ENCODE peak calls at places on chromosomes 7 and 10, in four cellular contexts. H is transverse colon, A is K562, W is upper lobe of left lung. T is an unnamed sample. For H3K4me1, the result is how much of the 10 kb centered on the place peaks cover.

GRCh38 chr10:71996598-71997371 is 32.6 kb downstream of the CHST3 start:
- DNase-seq in H (no peak), A (no peak), W (no peak), T (no peak)

GRCh38 chr10:71347587-71348395 is 28.7 kb downstream of the SLC29A3 start:
- DNase-seq in H (peak), A (no peak), W (peak), T (no peak)

GRCh38 chr10:119452396-119452795 is 90.1 kb downstream of the RGS10 start:
- DNase-seq in H (no peak), A (no peak), W (peak), T (no peak)

GRCh38 chr7:70072220-70072619 is 473.9 kb downstream of the AUTS2 start:
- DNase-seq in H (no peak), A (no peak), W (no peak), T (no peak)

GRCh38 chr7:27129729-27130539 is 623 bp downstream of the HOXA4 start:
- DNase-seq in H (peak), A (no peak), W (no peak), T (no peak)

GRCh38 chr10:373516-374309 is 238.5 kb downstream of the ZMYND11 start:
- DNase-seq in H (peak), A (no peak), W (no peak), T (no peak)

GRCh38 chr10:3954615-3955014 is 169.6 kb upstream of the KLF6 start:
- DNase-seq in H (no peak), A (no peak), W (no peak), T (no peak)

GRCh38 chr10:85642421-85643170 is 724.0 kb downstream of the GRID1 start:
- DNase-seq in H (peak), A (no peak), W (no peak), T (peak)

GRCh38 chr7:43193061-43193460 is 80.6 kb downstream of the HECW1 start:
- DNase-seq in H (no peak), A (no peak), W (no peak), T (no peak)

GRCh38 chr10:3635697-3636096 is 149.3 kb downstream of the KLF6 start:
- DNase-seq in H (peak), A (no peak), W (no peak), T (no peak)

GRCh38 chr7:8285155-8285554 is 23.2 kb upstream of the ICA1 start:
- DNase-seq in H (no peak), A (no peak), W (no peak), T (no peak)

GRCh38 chr10:30080161-30080560 is 20.8 kb upstream of the JCAD start:
- DNase-seq in H (no peak), A (no peak), W (no peak), T (no peak)

GRCh38 chr7:94562525-94562924 is 52.9 kb downstream of the CASD1 start:
- DNase-seq in H (no peak), A (no peak), W (no peak), T (no peak)

GRCh38 chr10:97795886-97796285 is 24.1 kb upstream of the SFRP5 start:
- DNase-seq in H (no peak), A (no peak), W (no peak), T (no peak)

GRCh38 chr7:100221767-100222444 is 2.2 kb downstream of the PVRIG start:
- DNase-seq in H (no peak), A (no peak), W (no peak), T (no peak)
- TF ChIP-seq POLR2A in H (no peak), A (no peak), W (no peak), T (no peak)

GRCh38 chr10:121595806-121596667 is 2.2 kb downstream of the FGFR2 start:
- DNase-seq in H (no peak), A (no peak), W (peak), T (no peak)
- H3K4me1 ChIP-seq in H (under half), A (under half), W (under half), T (under half)

GRCh38 chr10:24871006-24871405 is 81.4 kb downstream of the PRTFDC1 start:
- DNase-seq in H (no peak), A (no peak), W (no peak), T (no peak)

GRCh38 chr10:24871501-24871900 is 80.9 kb downstream of the PRTFDC1 start:
- DNase-seq in H (no peak), A (no peak), W (no peak), T (no peak)

GRCh38 chr10:24872790-24873182 is 79.6 kb downstream of the PRTFDC1 start:
- DNase-seq in H (no peak), A (no peak), W (no peak), T (no peak)

GRCh38 chr10:24873281-24873683 is 79.1 kb downstream of the PRTFDC1 start:
- DNase-seq in H (no peak), A (peak), W (no peak), T (no peak)

DNA sequence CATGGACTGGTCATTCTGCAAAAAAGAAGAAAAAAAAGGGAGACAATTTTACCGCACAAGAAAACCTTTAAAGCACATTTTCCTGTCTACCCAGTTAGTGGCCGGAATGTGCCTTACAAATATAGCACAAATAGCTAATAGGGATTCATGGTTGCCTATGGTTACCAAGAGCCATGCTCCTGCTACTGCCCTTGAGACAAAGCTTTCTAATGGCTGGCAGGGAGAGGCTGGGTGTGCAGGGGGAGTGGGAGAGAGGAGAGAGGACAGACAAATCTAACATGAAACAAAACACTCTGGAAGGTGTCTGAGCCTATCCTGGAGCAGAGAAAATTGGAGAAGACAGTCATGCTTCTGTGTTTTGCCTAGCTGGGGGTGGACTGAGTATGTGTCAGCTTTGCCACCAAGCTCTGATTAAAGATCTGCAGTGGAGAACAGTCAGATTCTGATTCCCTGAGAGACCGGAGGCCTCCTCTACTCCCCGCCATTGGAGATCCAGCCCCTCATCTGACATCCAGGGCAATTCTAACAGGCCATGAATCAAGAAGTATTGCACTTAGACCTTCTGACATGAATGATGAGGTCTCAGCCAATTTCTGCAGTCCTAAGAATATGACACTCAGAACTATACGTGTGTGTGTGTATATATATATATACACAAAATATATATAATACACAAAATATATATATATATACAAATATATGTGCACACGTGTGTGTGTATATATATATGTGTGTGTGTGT is 80.2 kb downstream of the PRTFDC1 start:
- DNase-seq in H (no peak), A (peak), W (no peak), T (no peak)
- TF ChIP-seq EP300 in H (no peak), A (no peak), W (no peak), T (no peak)

GRCh38 chr7:64313740-64314491 is at the start of gene ZNF736:
- DNase-seq in H (peak), A (peak), W (peak), T (peak)
- TF ChIP-seq POLR2A in H (peak), A (peak), W (peak), T (peak)

T was measured in tibial nerve.